ENCODE peak calls at places on chromosome 6, in four cellular contexts. Z, H, I and M are unnamed samples.

GRCh38 chr6:73923899-73924485 is 228.0 kb downstream of the CD109 start:
- DNase-seq in Z (no peak), H (no peak), I (no peak), M (no peak)

GRCh38 chr6:70673054-70673453 is 5.4 kb downstream of the SMAP1 start:
- DNase-seq in Z (no peak), H (no peak), I (no peak), M (no peak)

GRCh38 chr6:132188865-132189264 is 212.4 kb downstream of the MOXD1 start:
- DNase-seq in Z (peak), H (no peak), I (no peak), M (no peak)

GRCh38 chr6:7471171-7471570 is 70.3 kb upstream of the DSP start:
- DNase-seq in Z (no peak), H (no peak), I (no peak), M (no peak)

GRCh38 chr6:91304506-91304905 is 717.6 kb upstream of the MAP3K7 start:
- DNase-seq in Z (no peak), H (no peak), I (no peak), M (no peak)

GRCh38 chr6:44151348-44152108 is 7.1 kb upstream of the CAPN11 start:
- DNase-seq in Z (peak), H (peak), I (peak), M (peak)

GRCh38 chr6:93417421-93417996 is 1.9 kb downstream of the EPHA7 start:
- DNase-seq in Z (peak), H (no peak), I (no peak), M (no peak)

GRCh38 chr6:42257614-42258013 is 40.0 kb upstream of the MRPS10 start:
- DNase-seq in Z (no peak), H (no peak), I (no peak), M (no peak)

GRCh38 chr6:116017546-116018276 is 43.0 kb downstream of the FRK start:
- DNase-seq in Z (no peak), H (no peak), I (no peak), M (no peak)

GRCh38 chr6:48541669-48542068 is 430.7 kb upstream of the PTCHD4 start:
- DNase-seq in Z (no peak), H (no peak), I (no peak), M (no peak)

GRCh38 chr6:5905431-5906339 is 101.0 kb downstream of the NRN1 start:
- DNase-seq in Z (peak), H (no peak), I (peak), M (peak)

GRCh38 chr6:126033696-126034095 is 47.4 kb downstream of the TRMT11 start:
- DNase-seq in Z (peak), H (peak), I (no peak), M (no peak)

GRCh38 chr6:7100072-7100750 is 7.5 kb upstream of the RREB1 start:
- DNase-seq in Z (no peak), H (peak), I (no peak), M (no peak)

GRCh38 chr6:117933471-117933870 is 26.4 kb downstream of the SLC35F1 start:
- DNase-seq in Z (no peak), H (no peak), I (no peak), M (no peak)

GRCh38 chr6:315226-315625 is 22.9 kb downstream of the DUSP22 start:
- DNase-seq in Z (no peak), H (no peak), I (no peak), M (peak)

GRCh38 chr6:75278474-75279077 is 6.0 kb downstream of the TMEM30A start:
- DNase-seq in Z (no peak), H (no peak), I (no peak), M (no peak)

GRCh38 chr6:139577124-139577800 is 202.8 kb upstream of the CITED2 start:
- DNase-seq in Z (peak), H (no peak), I (no peak), M (no peak)

GRCh38 chr6:78623567-78623966 is 243.8 kb upstream of the IRAK1BP1 start:
- DNase-seq in Z (no peak), H (no peak), I (no peak), M (no peak)

GRCh38 chr6:136323431-136324112 is 33.9 kb upstream of the BCLAF1 start:
- DNase-seq in Z (peak), H (no peak), I (no peak), M (no peak)

GRCh38 chr6:15441215-15441868 is 195.5 kb downstream of the JARID2 start:
- DNase-seq in Z (peak), H (peak), I (no peak), M (no peak)

GRCh38 chr6:168888102-168888501 is 365.5 kb downstream of the THBS2 start:
- DNase-seq in Z (no peak), H (no peak), I (no peak), M (no peak)

GRCh38 chr6:13813621-13814175 is 659 bp downstream of the MCUR1 start:
- DNase-seq in Z (peak), H (peak), I (peak), M (peak)

GRCh38 chr6:20833881-20834515 is 299.7 kb downstream of the CDKAL1 start:
- DNase-seq in Z (no peak), H (no peak), I (no peak), M (no peak)

GRCh38 chr6:81265106-81265505 is 487.4 kb downstream of the TENT5A start:
- DNase-seq in Z (peak), H (no peak), I (no peak), M (no peak)

GRCh38 chr6:114355300-114355699 is 12.5 kb upstream of the HS3ST5 start:
- DNase-seq in Z (no peak), H (no peak), I (no peak), M (no peak)

GRCh38 chr6:119348308-119349040 is 1.1 kb downstream of the MAN1A1 start:
- DNase-seq in Z (peak), H (peak), I (peak), M (no peak)

GRCh38 chr6:129747588-129748112 is 37.7 kb upstream of the ARHGAP18 start:
- DNase-seq in Z (no peak), H (no peak), I (no peak), M (no peak)

GRCh38 chr6:149080511-149080910 is 237.0 kb upstream of the TAB2 start:
- DNase-seq in Z (peak), H (no peak), I (no peak), M (no peak)

GRCh38 chr6:4491501-4492260 is 284.5 kb upstream of the CDYL start:
- DNase-seq in Z (no peak), H (no peak), I (no peak), M (no peak)

GRCh38 chr6:1591926-1592325 is 17.8 kb upstream of the FOXC1 start:
- DNase-seq in Z (no peak), H (no peak), I (no peak), M (no peak)

GRCh38 chr6:169824021-169824420 is 72.6 kb downstream of the ERMARD start:
- DNase-seq in Z (no peak), H (no peak), I (no peak), M (no peak)

GRCh38 chr6:4568138-4568537 is 208.1 kb upstream of the CDYL start:
- DNase-seq in Z (no peak), H (no peak), I (no peak), M (no peak)

GRCh38 chr6:16804007-16804303 is 42.7 kb upstream of the ATXN1 start:
- DNase-seq in Z (peak), H (no peak), I (no peak), M (no peak)

DNA sequence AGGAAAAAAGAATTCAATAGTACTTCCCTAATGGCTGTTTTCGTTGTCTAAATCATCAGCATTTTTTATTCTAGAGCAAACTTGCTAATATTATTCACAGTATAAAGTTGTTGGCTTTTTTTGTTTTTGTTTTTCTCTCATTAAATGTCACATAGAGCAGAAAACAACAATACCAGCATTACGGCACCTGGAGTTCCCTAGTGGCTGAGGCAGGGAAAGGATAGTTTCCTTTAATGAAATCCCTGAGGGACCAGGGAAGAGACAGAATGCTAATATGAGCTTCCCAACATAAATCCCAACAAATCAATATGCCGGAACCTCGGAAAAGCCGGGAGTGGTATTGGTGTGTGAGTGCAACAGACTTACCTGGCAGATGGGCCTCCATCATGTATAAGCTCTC is 235.2 kb upstream of the ASCC3 start:
- DNase-seq in Z (no peak), H (no peak), I (no peak), M (no peak)
- TF ChIP-seq CTCF in Z (no peak), H (no peak), I (no peak), M (no peak)

DNA sequence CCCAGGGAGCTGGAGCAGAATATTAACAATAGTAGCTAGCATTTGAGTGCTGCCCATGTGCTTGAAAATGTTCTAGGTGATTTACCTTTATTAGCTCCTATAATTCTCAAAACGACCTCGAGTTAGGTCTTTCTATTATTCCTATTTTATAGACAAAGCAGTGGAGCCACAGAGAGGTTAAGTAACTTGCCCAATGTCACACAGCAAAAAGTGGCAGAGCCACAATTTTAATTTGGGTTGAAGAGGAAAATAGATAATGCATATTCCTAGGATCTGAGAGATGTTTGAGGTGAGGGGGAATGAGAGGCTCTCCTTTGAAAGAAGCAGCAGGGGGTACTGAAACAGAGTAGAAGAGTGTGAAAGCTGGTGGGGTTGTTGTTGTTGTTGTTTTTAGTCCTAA is 354.5 kb upstream of the SLC35B3 start:
- DNase-seq in Z (no peak), H (no peak), I (no peak), M (no peak)
- TF ChIP-seq CTCF in Z (no peak), H (no peak), I (no peak), M (no peak)

DNA sequence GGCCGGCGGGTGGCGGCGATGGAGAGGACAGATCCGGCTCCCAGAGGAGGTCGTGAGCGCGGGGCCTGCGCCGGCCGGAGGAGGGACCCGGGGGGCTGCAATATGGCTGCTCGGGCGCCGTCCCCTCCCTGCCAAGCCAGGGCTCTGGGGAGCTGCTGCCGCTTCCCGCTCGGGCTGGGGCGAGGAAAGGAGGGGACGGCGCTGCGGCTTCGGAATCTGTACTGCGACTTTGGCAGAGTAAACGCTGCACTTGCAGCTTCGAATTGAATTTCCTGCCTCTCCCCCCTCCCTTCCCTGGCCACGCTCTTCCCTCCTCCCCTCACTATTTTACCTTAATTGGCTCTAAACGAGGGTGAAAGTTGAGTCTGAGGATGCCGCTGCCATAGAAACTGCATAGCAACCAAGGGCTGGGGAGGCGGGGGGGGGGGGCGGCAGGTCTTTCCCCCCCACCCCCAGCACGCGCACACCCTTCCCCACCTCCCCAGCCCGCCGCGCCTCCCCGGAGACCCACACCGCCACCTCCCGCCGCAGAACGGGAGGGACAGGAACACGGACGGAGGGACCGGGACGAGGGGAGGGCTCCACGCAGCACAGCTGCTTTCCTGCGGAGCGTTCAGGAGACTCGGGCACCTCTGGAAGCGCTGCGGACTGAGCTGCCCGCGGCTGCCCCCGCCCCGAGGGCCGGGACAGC is 93.9 kb downstream of the RNASET2 start:
- DNase-seq in Z (no peak), H (no peak), I (no peak), M (no peak)
- TF ChIP-seq CTCF in Z (no peak), H (no peak), I (no peak), M (no peak)

GRCh38 chr6:28496099-28496779 is 19.4 kb downstream of the GPX6 start:
- DNase-seq in Z (no peak), H (peak), I (no peak), M (no peak)
- TF ChIP-seq CTCF in Z (no peak), H (peak), I (no peak), M (no peak)

GRCh38 chr6:85452441-85452881 is 2.6 kb downstream of the NT5E start:
- DNase-seq in Z (peak), H (no peak), I (no peak), M (no peak)

GRCh38 chr6:85451586-85452306 is 1.9 kb downstream of the NT5E start:
- DNase-seq in Z (no peak), H (no peak), I (no peak), M (no peak)

GRCh38 chr6:85455627-85456026 is 5.7 kb downstream of the NT5E start:
- DNase-seq in Z (no peak), H (no peak), I (no peak), M (no peak)

GRCh38 chr6:85453052-85453451 is 3.2 kb downstream of the NT5E start:
- DNase-seq in Z (no peak), H (no peak), I (no peak), M (no peak)

GRCh38 chr6:85453490-85453889 is 3.6 kb downstream of the NT5E start:
- DNase-seq in Z (no peak), H (peak), I (no peak), M (no peak)
- TF ChIP-seq CTCF in Z (no peak), H (no peak), I (no peak), M (no peak)

GRCh38 chr6:36154286-36154685 is 24.0 kb downstream of the MAPK13 start:
- DNase-seq in Z (no peak), H (no peak), I (no peak), M (no peak)

GRCh38 chr6:36155662-36156061 is 25.3 kb downstream of the MAPK13 start:
- DNase-seq in Z (no peak), H (no peak), I (no peak), M (no peak)

DNA sequence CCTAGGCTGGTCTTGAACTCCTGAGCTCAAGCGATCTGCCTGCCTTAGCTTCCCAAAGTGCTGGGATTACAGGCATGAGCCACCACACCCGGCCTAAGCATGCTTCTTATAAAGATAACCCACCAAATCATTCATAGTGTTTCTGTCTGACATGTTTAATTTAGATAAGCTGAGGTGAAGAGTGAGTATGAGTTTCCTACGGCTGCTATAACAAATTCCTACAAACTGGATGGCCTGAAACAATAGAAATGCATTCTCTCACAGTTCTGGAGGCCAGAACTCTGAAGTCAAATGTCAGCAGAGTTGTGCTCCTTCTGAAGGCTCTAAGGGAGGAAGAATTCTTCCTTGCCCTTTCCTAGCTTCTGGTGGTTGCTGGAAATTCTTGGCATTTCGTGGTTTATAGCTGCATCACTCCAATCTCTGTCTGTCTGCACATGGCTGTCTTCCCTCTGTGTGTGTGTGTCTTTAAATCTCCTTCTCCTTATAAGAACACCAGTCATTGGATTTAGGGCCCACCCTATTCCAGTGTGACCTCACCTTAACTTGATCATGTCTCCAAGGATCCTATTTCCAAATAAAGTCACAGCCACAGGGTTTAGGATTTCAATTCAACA is 29.9 kb downstream of the MAPK13 start:
- DNase-seq in Z (peak), H (no peak), I (no peak), M (no peak)
- TF ChIP-seq CTCF in Z (no peak), H (no peak), I (no peak), M (no peak)

GRCh38 chr6:55953384-55953783 is 78.0 kb upstream of the BMP5 start:
- DNase-seq in Z (peak), H (no peak), I (no peak), M (no peak)
- TF ChIP-seq CTCF in Z (peak), H (peak), I (peak), M (no peak)

GRCh38 chr6:134932535-134933470 is 17.1 kb downstream of the ALDH8A1 start:
- DNase-seq in Z (no peak), H (no peak), I (no peak), M (no peak)

GRCh38 chr6:134935076-134935475 is 14.8 kb downstream of the ALDH8A1 start:
- DNase-seq in Z (no peak), H (no peak), I (no peak), M (no peak)

GRCh38 chr6:134932121-134932520 is 17.8 kb downstream of the ALDH8A1 start:
- DNase-seq in Z (no peak), H (no peak), I (no peak), M (no peak)

GRCh38 chr6:134928151-134928917 is 21.6 kb downstream of the ALDH8A1 start:
- DNase-seq in Z (no peak), H (no peak), I (no peak), M (no peak)

DNA sequence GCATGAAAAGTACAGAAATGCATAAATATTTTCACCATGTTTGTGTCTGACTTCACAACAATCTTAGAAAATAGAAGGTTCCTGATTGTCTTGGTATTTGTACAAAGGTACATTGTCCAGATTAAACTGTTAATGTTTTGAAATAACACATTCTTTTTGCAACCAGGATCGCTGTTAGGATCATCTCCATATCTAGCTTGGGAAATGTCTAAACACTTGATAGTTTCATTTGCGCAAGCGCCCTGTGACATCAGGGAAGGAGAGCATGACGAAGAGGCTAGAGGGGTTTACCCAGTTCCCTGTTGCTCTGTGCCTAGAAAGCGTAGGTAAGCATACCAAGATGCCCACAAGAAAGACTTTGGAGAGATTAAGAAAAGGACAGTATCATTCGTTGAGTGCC is 19.4 kb downstream of the ALDH8A1 start:
- DNase-seq in Z (no peak), H (no peak), I (no peak), M (no peak)
- TF ChIP-seq CTCF in Z (no peak), H (no peak), I (no peak), M (no peak)

GRCh38 chr6:146913842-146914562 is 290.2 kb upstream of the STXBP5 start:
- DNase-seq in Z (peak), H (no peak), I (peak), M (peak)
- TF ChIP-seq CTCF in Z (peak), H (no peak), I (no peak), M (no peak)

GRCh38 chr6:10847684-10848083 is 9.3 kb upstream of the MAK start:
- DNase-seq in Z (peak), H (peak), I (no peak), M (no peak)
- TF ChIP-seq CTCF in Z (no peak), H (peak), I (peak), M (no peak)